ENCODE peak calls at places on chromosome 11, in ten cellular contexts. W is globus pallidus; C is NAMALWA; B is stimulated activated CD8-positive, alpha-beta memory T cell treated with anti-CD3 and anti-CD28 coated beads, Interleukin-4, amount 100 ng/mL, for 1 hour; E is fibroblast of mammary gland; Q is HFF-Myc; K is body of pancreas; O is fibroblast of lung; X is stimulated activated CD4-positive, alpha-beta T cell treated with anti-CD3 and anti-CD28 coated beads, Interleukin-4, amount 100 ng/mL, for 48 hours; I is NCI-H2029. T is an unnamed sample.

GRCh38 chr11:67571443-67571842 is 12.2 kb upstream of the GSTP1 start:
- DNase-seq in B (no peak), C (no peak), W (no peak), X (no peak), K (no peak), I (no peak), E (no peak), Q (no peak), O (no peak), T (no peak)

GRCh38 chr11:10550503-10550902 is 9.5 kb upstream of the RNF141 start:
- DNase-seq in K (no peak), E (peak), X (no peak), B (no peak), Q (no peak), O (peak), C (no peak), I (no peak), W (no peak), T (no peak)

GRCh38 chr11:27460158-27460565 is 12.4 kb downstream of the LGR4 start:
- DNase-seq in Q (no peak), X (no peak), E (no peak), C (no peak), I (no peak), W (no peak), B (no peak), O (no peak), K (peak), T (no peak)

GRCh38 chr11:86594746-86595145 is 77.7 kb downstream of the ME3 start:
- DNase-seq in O (no peak), E (peak), B (no peak), W (no peak), C (no peak), K (no peak), Q (no peak), I (no peak), X (no peak), T (no peak)

GRCh38 chr11:102603091-102603490 is 22.0 kb downstream of the MMP20 start:
- DNase-seq in X (no peak), W (peak), B (no peak), O (peak), K (peak), C (no peak), E (peak), I (no peak), Q (no peak), T (peak)

GRCh38 chr11:80297808-80298460 is 857.1 kb upstream of the TENM4 start:
- DNase-seq in Q (no peak), E (peak), I (no peak), X (no peak), K (no peak), W (no peak), C (no peak), B (no peak), O (peak), T (no peak)

GRCh38 chr11:129620705-129621104 is 194.9 kb upstream of the TMEM45B start:
- DNase-seq in K (no peak), X (no peak), Q (no peak), W (no peak), C (no peak), E (peak), O (peak), B (no peak), I (peak), T (no peak)

GRCh38 chr11:43959321-43959995 is 17.0 kb downstream of the C11orf96 start:
- DNase-seq in W (no peak), I (no peak), K (no peak), Q (no peak), E (no peak), X (no peak), O (no peak), B (no peak), C (no peak), T (no peak)

GRCh38 chr11:46072172-46072964 is 48.9 kb downstream of the PHF21A start:
- DNase-seq in X (no peak), B (no peak), C (no peak), K (peak), W (no peak), Q (no peak), E (peak), O (no peak), I (no peak), T (no peak)

GRCh38 chr11:4881860-4882500 is at the start of gene OR51T1:
- DNase-seq in C (no peak), K (no peak), E (peak), I (no peak), O (peak), Q (no peak), B (no peak), W (no peak), X (no peak), T (no peak)

GRCh38 chr11:91859666-91860065 is 365.0 kb upstream of the FAT3 start:
- DNase-seq in W (no peak), I (no peak), O (no peak), Q (no peak), E (no peak), C (no peak), X (no peak), B (no peak), K (no peak), T (no peak)

GRCh38 chr11:57237204-57237681 is at the start of gene APLNR:
- DNase-seq in X (no peak), W (no peak), B (no peak), I (no peak), K (no peak), E (no peak), O (no peak), C (no peak), Q (no peak), T (no peak)

GRCh38 chr11:13333456-13333957 is 55.9 kb downstream of the BMAL1 start:
- DNase-seq in K (peak), W (no peak), Q (no peak), O (no peak), C (no peak), I (no peak), X (no peak), B (no peak), E (no peak), T (no peak)

GRCh38 chr11:84316866-84317560 is 1030.8 kb upstream of the CCDC90B start:
- DNase-seq in W (peak), X (no peak), O (peak), B (no peak), I (no peak), C (no peak), Q (no peak), E (peak), K (peak), T (peak)

GRCh38 chr11:105298174-105298573 is 158.6 kb upstream of the CARD18 start:
- DNase-seq in K (no peak), C (no peak), I (no peak), W (no peak), E (no peak), O (no peak), B (no peak), Q (no peak), X (no peak), T (no peak)

GRCh38 chr11:116605543-116605942 is 167.2 kb downstream of the BUD13 start:
- DNase-seq in K (peak), C (peak), Q (peak), E (peak), X (peak), B (no peak), I (no peak), W (no peak), O (no peak), T (no peak)

GRCh38 chr11:132402056-132402684 is 1031.8 kb downstream of the NTM start:
- DNase-seq in W (peak), E (no peak), O (peak), Q (no peak), B (no peak), C (peak), K (peak), X (no peak), I (no peak), T (peak)

GRCh38 chr11:13030857-13031256 is 21.7 kb downstream of the RASSF10 start:
- DNase-seq in I (peak), O (no peak), K (peak), W (no peak), E (no peak), X (no peak), B (no peak), Q (no peak), C (no peak), T (no peak)

GRCh38 chr11:19200410-19201201 is 1.2 kb downstream of the CSRP3 start:
- DNase-seq in B (no peak), I (peak), K (no peak), Q (peak), C (no peak), O (peak), X (no peak), W (no peak), E (peak), T (no peak)

GRCh38 chr11:33777906-33778305 is 3.6 kb upstream of the FBXO3 start:
- DNase-seq in I (no peak), C (no peak), X (no peak), E (no peak), W (no peak), B (no peak), O (no peak), K (no peak), Q (no peak), T (no peak)

GRCh38 chr11:122207505-122207904 is 91.5 kb upstream of the BLID start:
- DNase-seq in W (no peak), O (peak), Q (no peak), X (no peak), K (no peak), C (no peak), B (no peak), I (peak), E (peak), T (peak)

GRCh38 chr11:72626637-72626936 is 47.6 kb downstream of the PDE2A start:
- DNase-seq in X (no peak), Q (no peak), B (no peak), C (no peak), O (no peak), K (no peak), W (no peak), E (no peak), I (no peak), T (no peak)

GRCh38 chr11:10742460-10743208 is 8.4 kb upstream of the CTR9 start:
- DNase-seq in Q (peak), K (no peak), E (peak), I (no peak), W (no peak), C (no peak), O (peak), X (no peak), B (no peak), T (no peak)

GRCh38 chr11:113828186-113828585 is 47.2 kb downstream of the USP28 start:
- DNase-seq in X (no peak), W (no peak), C (no peak), E (no peak), B (no peak), O (no peak), I (no peak), Q (no peak), K (no peak), T (peak)

GRCh38 chr11:42422094-42422493 is 889.7 kb upstream of the API5 start:
- DNase-seq in W (no peak), X (no peak), Q (no peak), I (no peak), C (no peak), O (no peak), B (no peak), E (peak), K (no peak), T (no peak)

GRCh38 chr11:5626191-5626590 is 1.4 kb downstream of the TRIM34 start:
- DNase-seq in W (no peak), X (no peak), Q (no peak), B (no peak), E (peak), I (no peak), O (peak), C (no peak), K (no peak), T (no peak)

GRCh38 chr11:12294613-12295012 is 82.8 kb upstream of the PARVA start:
- DNase-seq in B (no peak), K (no peak), X (no peak), W (no peak), O (no peak), I (no peak), C (no peak), Q (no peak), E (no peak), T (no peak)

GRCh38 chr11:126547691-126548090 is 192.2 kb downstream of the ST3GAL4 start:
- DNase-seq in K (no peak), E (no peak), O (no peak), I (no peak), X (no peak), C (no peak), W (no peak), B (no peak), Q (no peak), T (no peak)

GRCh38 chr11:124961972-124962609 is 8.1 kb downstream of the CCDC15 start:
- DNase-seq in B (no peak), O (peak), W (peak), Q (peak), X (no peak), K (no peak), I (peak), C (peak), E (peak), T (peak)

GRCh38 chr11:15175780-15176179 is 61.1 kb downstream of the INSC start:
- DNase-seq in Q (no peak), O (no peak), X (no peak), I (no peak), C (no peak), K (no peak), E (peak), B (no peak), W (no peak), T (no peak)

GRCh38 chr11:112972399-112973115 is 11.3 kb downstream of the NCAM1 start:
- DNase-seq in B (no peak), C (no peak), I (no peak), K (no peak), Q (no peak), O (no peak), X (no peak), W (no peak), E (no peak), T (no peak)

GRCh38 chr11:63710476-63711217 is 29.3 kb downstream of the RTN3 start:
- DNase-seq in X (no peak), K (no peak), B (no peak), Q (peak), C (no peak), E (peak), W (no peak), I (no peak), O (peak), T (no peak)

GRCh38 chr11:9619971-9620370 is 43.9 kb upstream of the SWAP70 start:
- DNase-seq in E (no peak), O (no peak), B (no peak), Q (no peak), X (no peak), K (no peak), I (no peak), C (no peak), W (no peak), T (no peak)

GRCh38 chr11:126992065-126992803 is 8.3 kb downstream of the KIRREL3 start:
- DNase-seq in W (no peak), K (no peak), Q (peak), E (peak), I (no peak), X (no peak), O (peak), B (no peak), C (no peak), T (no peak)

GRCh38 chr11:16403851-16404250 is 47.5 kb upstream of the SOX6 start:
- DNase-seq in X (no peak), E (no peak), O (no peak), W (peak), Q (no peak), I (no peak), C (no peak), K (no peak), B (no peak), T (peak)

GRCh38 chr11:92739020-92739419 is 230.4 kb upstream of the MTNR1B start:
- DNase-seq in I (no peak), W (no peak), E (peak), B (no peak), X (no peak), K (no peak), Q (no peak), O (peak), C (no peak), T (no peak)

GRCh38 chr11:35352107-35352888 is 67.1 kb downstream of the SLC1A2 start:
- DNase-seq in O (peak), X (no peak), I (no peak), C (no peak), E (peak), Q (no peak), K (no peak), W (no peak), B (no peak), T (no peak)